ENCODE peak calls at places on chromosomes 16 and 17, in four cellular contexts. H, V, M and E are unnamed samples.

GRCh38 chr16:81445143-81445922 is 725 bp downstream of the CMIP start:
- DNase-seq in H (no peak), V (peak), M (no peak), E (peak)

GRCh38 chr16:70653406-70653805 is 7.0 kb downstream of the IL34 start:
- DNase-seq in H (no peak), V (no peak), M (no peak), E (no peak)

GRCh38 chr17:41907633-41908539 is 10.9 kb downstream of the ACLY start:
- DNase-seq in H (no peak), V (no peak), M (peak), E (no peak)

GRCh38 chr17:34997355-34997862 is 17.1 kb downstream of the LIG3 start:
- DNase-seq in H (no peak), V (no peak), M (no peak), E (no peak)

GRCh38 chr16:12067714-12068401 is 91.3 kb downstream of the SNX29 start:
- DNase-seq in H (no peak), V (peak), M (peak), E (peak)

GRCh38 chr16:15811778-15812750 is 44.8 kb downstream of the MYH11 start:
- DNase-seq in H (no peak), V (no peak), M (no peak), E (no peak)

GRCh38 chr17:57274162-57274561 is 17.8 kb downstream of the MSI2 start:
- DNase-seq in H (no peak), V (no peak), M (no peak), E (no peak)

GRCh38 chr16:1884155-1884760 is 12.3 kb upstream of the MEIOB start:
- DNase-seq in H (no peak), V (peak), M (peak), E (no peak)

GRCh38 chr17:75032896-75033294 is 13.9 kb downstream of the ATP5PD start:
- DNase-seq in H (no peak), V (peak), M (no peak), E (no peak)

GRCh38 chr16:76277099-76278030 is at the start of gene CNTNAP4:
- DNase-seq in H (no peak), V (no peak), M (no peak), E (no peak)

GRCh38 chr17:81162491-81162890 is 2.8 kb upstream of the PVALEF start:
- DNase-seq in H (no peak), V (no peak), M (no peak), E (no peak)

GRCh38 chr16:79882292-79882995 is 281.9 kb upstream of the MAF start:
- DNase-seq in H (no peak), V (no peak), M (no peak), E (no peak)

GRCh38 chr16:51526622-51527021 is 375.6 kb upstream of the SALL1 start:
- DNase-seq in H (no peak), V (no peak), M (no peak), E (no peak)

GRCh38 chr16:51527349-51527748 is 376.3 kb upstream of the SALL1 start:
- DNase-seq in H (no peak), V (no peak), M (no peak), E (no peak)

GRCh38 chr16:51532551-51532950 is 381.5 kb upstream of the SALL1 start:
- DNase-seq in H (no peak), V (no peak), M (no peak), E (no peak)

GRCh38 chr16:51535591-51535990 is 384.5 kb upstream of the SALL1 start:
- DNase-seq in H (no peak), V (no peak), M (no peak), E (no peak)

DNA sequence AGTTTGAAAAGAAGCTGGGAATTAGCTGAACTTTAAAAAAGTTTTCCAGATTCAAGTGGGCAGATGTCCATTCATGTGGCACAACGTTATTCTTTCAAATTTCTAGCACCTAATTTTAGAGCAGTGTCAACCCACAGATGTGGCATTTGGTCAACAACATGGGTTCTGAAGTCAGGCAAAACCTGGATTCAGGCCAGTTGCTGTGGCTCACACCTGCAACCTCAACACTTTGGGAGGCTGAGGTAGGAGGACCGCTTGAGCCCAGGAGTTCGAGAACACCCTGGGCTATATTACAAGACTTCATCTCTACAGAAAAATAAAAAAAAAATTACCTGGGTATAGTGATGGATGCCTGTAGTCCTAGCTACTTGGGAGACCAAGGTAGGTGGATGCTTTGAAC is 380.2 kb upstream of the SALL1 start:
- DNase-seq in H (no peak), V (no peak), M (no peak), E (no peak)
- TF ChIP-seq SP1 in H (no peak), V (no peak), M (no peak), E (no peak)

DNA sequence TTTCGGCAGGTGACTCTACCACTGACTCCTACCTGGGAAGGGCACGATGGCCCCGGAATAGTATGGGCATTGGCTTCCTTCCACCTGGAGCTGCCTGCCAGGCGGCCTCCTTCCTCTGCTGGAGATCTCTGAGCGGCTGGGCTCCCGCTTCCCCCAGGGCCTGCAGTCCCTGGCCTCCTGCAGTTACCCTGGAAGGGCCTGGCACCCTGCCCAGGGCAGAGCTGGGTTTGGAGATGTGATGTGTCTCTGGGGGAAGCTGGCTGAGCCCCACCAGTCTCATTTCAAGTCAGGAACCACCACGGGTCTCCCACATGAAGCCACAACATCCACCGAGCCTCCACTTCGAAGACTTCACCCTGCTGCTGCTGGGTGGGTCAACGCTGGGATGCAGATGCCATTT is 97.9 kb downstream of the IRF8 start:
- DNase-seq in H (no peak), V (no peak), M (no peak), E (no peak)
- TF ChIP-seq BRCA1 in H (no peak), V (no peak), M (no peak), E (no peak)

GRCh38 chr17:58530655-58531054 is 16.2 kb upstream of the MTMR4 start:
- DNase-seq in H (no peak), V (no peak), M (no peak), E (no peak)
- TF ChIP-seq SIN3A in H (no peak), V (no peak), M (no peak), E (no peak)

DNA sequence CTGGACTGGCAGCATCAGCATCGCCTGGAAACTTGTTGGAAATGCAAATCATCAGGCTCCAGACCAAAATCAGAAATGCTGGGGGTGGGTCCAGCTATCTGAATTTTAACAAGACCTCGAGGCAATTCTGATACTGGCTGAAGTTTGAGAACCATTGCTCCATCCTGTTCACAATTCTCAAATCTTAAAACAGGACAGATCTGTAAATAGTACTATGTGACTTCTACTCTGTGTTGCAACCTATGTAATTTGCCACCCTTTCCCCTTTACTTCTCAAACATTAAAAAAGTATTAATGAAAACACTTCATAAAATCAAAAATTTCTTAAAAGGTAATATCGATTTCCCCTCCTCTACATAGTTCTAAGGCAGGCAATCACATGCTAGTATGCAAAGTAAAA is 28.5 kb downstream of the CACNG1 start:
- DNase-seq in H (no peak), V (no peak), M (no peak), E (no peak)
- TF ChIP-seq SP1 in H (no peak), V (no peak), M (no peak), E (no peak)